ENCODE peak calls at places on chromosomes 13 and 19, in seven cellular contexts. G is OCI-LY7, E is GM23338, T is SK-N-SH, J is GM23248, R is hepatocyte, L is PC-3. Z is an unnamed sample.

GRCh38 chr13:96779691-96780090 is 214.6 kb downstream of the OXGR1 start:
- DNase-seq in G (no peak), E (no peak), T (no peak), J (no peak), R (no peak), L (no peak), Z (no peak)

GRCh38 chr13:79571147-79571546 is 90.2 kb downstream of the NDFIP2 start:
- DNase-seq in G (no peak), E (no peak), T (no peak), J (no peak), R (no peak), L (no peak), Z (no peak)

GRCh38 chr19:10998045-10998533 is 37.3 kb downstream of the SMARCA4 start:
- DNase-seq in G (no peak), E (no peak), T (no peak), J (no peak), R (no peak), L (peak; percentile 22), Z (no peak)

GRCh38 chr13:114112826-114113322 is 19.5 kb downstream of the RASA3 start:
- DNase-seq in G (no peak), E (peak; percentile 59), T (no peak), J (no peak), R (no peak), L (no peak), Z (peak; percentile 67)

GRCh38 chr13:97460004-97460756 is 26.2 kb downstream of the RAP2A start:
- DNase-seq in G (peak; percentile 1), E (no peak), T (no peak), J (peak; percentile 34), R (no peak), L (no peak), Z (no peak)

GRCh38 chr19:30684613-30685012 is 312.4 kb downstream of the ZNF536 start:
- DNase-seq in G (no peak), E (peak; percentile 24), T (no peak), J (no peak), R (no peak), L (no peak), Z (no peak)

GRCh38 chr19:10858204-10858828 is 10.1 kb downstream of the C19orf38 start:
- DNase-seq in G (peak; percentile 73), E (peak; percentile 79), T (peak; percentile 69), J (peak; percentile 50), R (no peak), L (peak; percentile 42), Z (peak; percentile 72)

GRCh38 chr19:35897706-35898451 is 2.5 kb downstream of the NFKBID start:
- DNase-seq in G (no peak), E (no peak), T (peak; percentile 18), J (no peak), R (no peak), L (no peak), Z (no peak)

GRCh38 chr13:36029171-36029570 is 102.0 kb downstream of the DCLK1 start:
- DNase-seq in G (no peak), E (no peak), T (no peak), J (peak; percentile 14), R (no peak), L (peak; percentile 68), Z (no peak)

GRCh38 chr19:47766670-47767069 is 11.8 kb upstream of the SELENOW start:
- DNase-seq in G (no peak), E (no peak), T (no peak), J (no peak), R (no peak), L (no peak), Z (no peak)

GRCh38 chr13:97327521-97328221 is 105.5 kb downstream of the MBNL2 start:
- DNase-seq in G (no peak), E (no peak), T (no peak), J (no peak), R (no peak), L (no peak), Z (no peak)

GRCh38 chr13:51266642-51267041 is 44.4 kb downstream of the FAM124A start:
- DNase-seq in G (no peak), E (no peak), T (no peak), J (no peak), R (no peak), L (no peak), Z (no peak)

DNA sequence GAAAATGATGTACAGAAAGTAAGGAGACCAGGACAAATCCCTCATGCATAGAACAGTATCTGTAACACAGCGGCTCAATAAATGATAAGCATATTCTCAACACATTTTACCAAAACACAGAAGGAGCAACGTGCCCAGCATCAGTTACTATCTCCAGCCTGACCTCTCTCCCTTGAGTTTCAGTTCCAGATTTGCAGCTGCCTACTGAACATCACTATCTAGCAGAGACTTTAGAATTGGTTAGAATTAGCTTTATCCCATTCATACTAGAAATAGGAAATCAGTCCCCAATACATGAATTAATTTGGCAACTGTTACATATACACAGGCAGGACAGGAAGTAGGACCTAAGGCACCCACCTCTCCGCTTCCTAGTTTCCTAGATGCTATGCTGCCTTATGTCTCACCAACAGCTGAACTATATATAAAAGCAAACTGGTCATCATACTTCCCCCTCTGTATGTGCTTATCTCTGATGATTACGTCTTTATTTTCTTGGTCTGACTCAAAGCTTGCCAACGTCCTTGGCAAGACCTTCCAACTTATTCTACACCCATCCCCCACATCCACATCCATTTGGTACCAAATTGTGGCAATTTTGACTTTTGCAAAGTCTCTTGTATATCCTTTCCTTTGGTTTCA is 61.1 kb downstream of the SACS start:
- DNase-seq in G (no peak), E (no peak), T (no peak), J (peak; percentile 58), R (no peak), L (peak; percentile 14), Z (no peak)
- H3K4me2 ChIP-seq in G (peak overlapping the region; percentile 24), E (no peak overlapping the region), T (peak overlapping the region; percentile 74), J (peak overlapping the region; percentile 90), R (no peak overlapping the region), L (peak overlapping the region; percentile 90), Z (no peak overlapping the region)

DNA sequence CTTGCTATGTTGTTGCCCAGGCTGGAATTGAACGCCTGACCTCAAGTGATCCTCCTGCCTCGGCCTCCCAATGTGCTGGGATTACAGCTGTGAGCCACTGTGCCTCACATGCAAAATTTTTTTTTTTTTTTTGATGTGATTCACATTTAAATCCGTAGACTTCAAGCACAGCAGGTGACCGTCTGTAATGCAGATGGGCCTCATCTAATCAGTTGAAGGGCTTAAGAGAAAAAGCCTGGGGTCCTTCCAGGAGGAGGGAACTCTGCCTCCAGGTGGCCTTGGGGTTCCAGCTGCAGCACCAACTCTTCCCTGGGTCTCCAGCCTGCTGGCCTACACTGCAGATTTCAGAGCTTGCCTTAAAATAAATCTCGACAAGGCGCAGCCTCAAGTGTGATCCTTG is 43.6 kb downstream of the GADD45B start:
- DNase-seq in G (no peak), E (no peak), T (no peak), J (no peak), R (no peak), L (no peak), Z (no peak)
- H3K4me3 ChIP-seq in G (no peak overlapping the region), E (no peak overlapping the region), T (no peak overlapping the region), J (no peak overlapping the region), R (no peak overlapping the region), L (no peak overlapping the region), Z (no peak overlapping the region)

GRCh38 chr19:7533281-7533819 is 2.2 kb upstream of the PNPLA6 start:
- DNase-seq in G (no peak), E (peak; percentile 72), T (no peak), J (peak; percentile 85), R (no peak), L (no peak), Z (peak; percentile 35)
- TF ChIP-seq EZH2phosphoT487 in G (no peak), E (no peak), T (no peak), J (no peak), R (no peak), L (no peak), Z (no peak)

GRCh38 chr19:44847144-44848035 is 1.3 kb downstream of the NECTIN2 start:
- DNase-seq in G (no peak), E (peak; percentile 85), T (peak; percentile 51), J (peak; percentile 80), R (peak; percentile 92), L (peak; percentile 62), Z (peak; percentile 75)
- H3K4me2 ChIP-seq in G (no peak overlapping the region), E (peak overlapping the region; percentile 100), T (peak overlapping the region; percentile 92), J (peak overlapping the region; percentile 94), R (peak overlapping the region; percentile 91), L (peak overlapping the region; percentile 84), Z (peak overlapping the region; percentile 93)

DNA sequence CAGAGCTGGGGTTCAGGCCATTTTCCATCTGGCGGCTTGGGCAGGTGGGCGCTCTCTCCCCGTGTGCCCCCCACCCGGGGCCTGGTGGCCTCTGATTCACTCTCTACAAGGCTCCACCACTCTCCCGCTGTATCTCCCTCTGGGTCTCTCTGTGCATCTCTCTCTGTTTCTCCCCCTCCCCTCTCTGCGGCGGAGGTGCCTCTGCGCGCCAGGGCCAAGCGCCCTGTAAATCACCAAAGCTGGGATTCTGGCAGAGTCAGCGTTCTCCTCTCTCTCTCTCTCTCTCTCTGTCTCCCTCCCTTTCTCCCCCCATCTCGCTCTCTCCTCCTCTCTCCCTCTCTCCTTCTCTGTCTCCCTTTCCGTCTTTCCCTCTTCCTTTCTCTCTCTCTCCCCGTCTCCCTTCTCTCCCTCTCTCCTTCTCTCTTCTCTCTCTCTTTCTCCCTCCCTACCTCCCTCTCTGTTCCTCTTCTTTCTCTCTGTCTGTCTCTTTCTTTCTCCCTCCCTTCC is 3.9 kb downstream of the NFIC start:
- DNase-seq in G (no peak), E (peak; percentile 64), T (peak; percentile 57), J (peak; percentile 34), R (peak; percentile 49), L (no peak), Z (no peak)
- H3K4me3 ChIP-seq in G (no peak overlapping the region), E (peak overlapping the region; percentile 52), T (no peak overlapping the region), J (peak overlapping the region; percentile 91), R (peak overlapping the region; percentile 26), L (peak overlapping the region; percentile 90), Z (no peak overlapping the region)

GRCh38 chr19:40465025-40465780 is at the start of gene BLVRB:
- DNase-seq in G (peak; percentile 40), E (peak; percentile 19), T (no peak), J (peak; percentile 87), R (no peak), L (peak; percentile 39), Z (no peak)

GRCh38 chr19:40464059-40465024 is 1.2 kb downstream of the BLVRB start:
- DNase-seq in G (peak; percentile 73), E (peak; percentile 94), T (peak; percentile 75), J (peak; percentile 95), R (peak; percentile 94), L (peak; percentile 94), Z (peak; percentile 81)

GRCh38 chr19:40465781-40466218 is 255 bp upstream of the BLVRB start:
- DNase-seq in G (peak; percentile 99), E (peak; percentile 99), T (peak; percentile 97), J (peak; percentile 99), R (peak; percentile 100), L (peak; percentile 99), Z (peak; percentile 99)

GRCh38 chr19:40467007-40467565 is 285 bp downstream of the SPTBN4 start:
- DNase-seq in G (no peak), E (peak; percentile 54), T (peak; percentile 73), J (peak; percentile 51), R (peak; percentile 44), L (no peak), Z (peak; percentile 53)

DNA sequence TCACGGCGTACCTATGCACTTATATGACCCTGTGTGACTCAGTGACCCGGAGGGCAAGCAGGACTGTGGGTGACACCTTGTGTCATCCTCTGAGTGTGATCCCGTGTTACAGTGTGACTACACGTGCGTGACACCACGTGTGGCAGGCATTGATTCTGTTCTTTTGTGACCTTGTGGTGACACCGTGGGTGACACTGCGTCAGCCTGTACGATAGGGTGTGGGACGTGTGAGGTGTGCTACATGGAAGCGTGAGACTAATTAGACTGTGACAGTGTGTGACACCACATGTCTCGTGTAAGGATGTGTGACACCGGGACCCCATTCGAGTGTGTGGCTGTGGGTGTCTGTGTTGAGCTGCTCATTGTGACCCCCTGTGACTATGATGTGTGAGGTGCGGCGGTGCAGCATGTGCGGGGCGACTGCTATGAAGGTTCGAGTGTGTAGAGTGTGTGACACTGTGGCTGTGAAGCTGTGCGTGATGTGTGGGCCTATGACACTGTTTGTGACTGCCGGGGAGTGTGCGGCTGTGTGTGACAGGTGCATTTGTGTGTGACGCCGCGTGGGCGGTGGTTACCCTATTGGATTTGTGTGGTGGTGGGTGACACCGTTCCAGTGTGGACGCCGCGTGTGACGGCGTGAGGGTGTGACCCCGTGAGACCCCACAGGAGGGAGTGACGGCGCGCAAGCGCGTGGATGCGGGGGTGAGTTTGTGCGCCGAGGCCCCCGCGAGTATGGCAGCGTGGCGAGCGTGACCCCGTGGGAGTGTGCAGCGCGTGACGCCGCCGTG is at the start of gene SPTBN4:
- DNase-seq in G (no peak), E (no peak), T (no peak), J (peak; percentile 11), R (peak; percentile 12), L (no peak), Z (peak; percentile 10)
- TF ChIP-seq EZH2phosphoT487 in G (no peak), E (no peak), T (no peak), J (no peak), R (no peak), L (no peak), Z (peak; percentile 44)

Z was measured in neural progenitor cell.